ENCODE peak calls at places on chromosomes 11 and 22, in seven cellular contexts. One of them, this sample, is unnamed. For H3K4me1, the result is how much of the 10 kb centered on the place peaks cover.

GRCh38 chr11:124086447-124086846 is 28.8 kb upstream of the VWA5A start:
- DNase-seq in lung: no peak
- DNase-seq in pancreas: no peak
- DNase-seq in H9: no peak
- DNase-seq in DND-41: no peak
- DNase-seq in astrocyte: no peak
- DNase-seq in cardiac muscle cell: no peak
- DNase-seq in this sample: no peak

GRCh38 chr11:125451400-125452124 is 44.5 kb downstream of the FEZ1 start:
- DNase-seq in lung: no peak
- DNase-seq in pancreas: no peak
- DNase-seq in H9: peak
- DNase-seq in DND-41: no peak
- DNase-seq in astrocyte: no peak
- DNase-seq in cardiac muscle cell: peak
- DNase-seq in this sample: peak

GRCh38 chr11:112730591-112730990 is 230.6 kb upstream of the NCAM1 start:
- DNase-seq in lung: no peak
- DNase-seq in pancreas: no peak
- DNase-seq in H9: no peak
- DNase-seq in DND-41: no peak
- DNase-seq in astrocyte: no peak
- DNase-seq in cardiac muscle cell: no peak
- DNase-seq in this sample: no peak

GRCh38 chr11:10909141-10909883 is 51.5 kb upstream of the ZBED5 start:
- DNase-seq in lung: no peak
- DNase-seq in pancreas: no peak
- DNase-seq in H9: no peak
- DNase-seq in DND-41: no peak
- DNase-seq in astrocyte: peak
- DNase-seq in cardiac muscle cell: peak
- DNase-seq in this sample: no peak

GRCh38 chr22:44200855-44201550 is 20.3 kb downstream of the PARVG start:
- DNase-seq in lung: no peak
- DNase-seq in pancreas: no peak
- DNase-seq in H9: no peak
- DNase-seq in DND-41: peak
- DNase-seq in astrocyte: no peak
- DNase-seq in cardiac muscle cell: peak
- DNase-seq in this sample: no peak

GRCh38 chr11:128448981-128449713 is 138.2 kb downstream of the ETS1 start:
- DNase-seq in lung: no peak
- DNase-seq in pancreas: no peak
- DNase-seq in H9: no peak
- DNase-seq in DND-41: no peak
- DNase-seq in astrocyte: peak
- DNase-seq in cardiac muscle cell: peak
- DNase-seq in this sample: no peak

GRCh38 chr11:8726395-8726794 is 43.8 kb downstream of the RPL27A start:
- DNase-seq in lung: no peak
- DNase-seq in pancreas: no peak
- DNase-seq in H9: no peak
- DNase-seq in DND-41: no peak
- DNase-seq in astrocyte: no peak
- DNase-seq in cardiac muscle cell: no peak
- DNase-seq in this sample: no peak

GRCh38 chr11:16840951-16841350 is 102.5 kb downstream of the C11orf58 start:
- DNase-seq in lung: no peak
- DNase-seq in pancreas: no peak
- DNase-seq in H9: no peak
- DNase-seq in DND-41: no peak
- DNase-seq in astrocyte: no peak
- DNase-seq in cardiac muscle cell: no peak
- DNase-seq in this sample: no peak

GRCh38 chr11:130121430-130121978 is 38.1 kb upstream of the ST14 start:
- DNase-seq in lung: no peak
- DNase-seq in pancreas: no peak
- DNase-seq in H9: no peak
- DNase-seq in DND-41: no peak
- DNase-seq in astrocyte: peak
- DNase-seq in cardiac muscle cell: peak
- DNase-seq in this sample: no peak

GRCh38 chr22:27435839-27436581 is 365.5 kb downstream of the MN1 start:
- DNase-seq in lung: peak
- DNase-seq in pancreas: no peak
- DNase-seq in H9: no peak
- DNase-seq in DND-41: no peak
- DNase-seq in astrocyte: peak
- DNase-seq in cardiac muscle cell: peak
- DNase-seq in this sample: no peak

GRCh38 chr11:85898456-85898855 is 43.3 kb downstream of the CCDC83 start:
- DNase-seq in lung: no peak
- DNase-seq in pancreas: no peak
- DNase-seq in H9: no peak
- DNase-seq in DND-41: no peak
- DNase-seq in astrocyte: no peak
- DNase-seq in cardiac muscle cell: peak
- DNase-seq in this sample: no peak

GRCh38 chr11:66550887-66551286 is 4.2 kb downstream of the ACTN3 start:
- DNase-seq in lung: no peak
- DNase-seq in pancreas: no peak
- DNase-seq in H9: no peak
- DNase-seq in DND-41: no peak
- DNase-seq in astrocyte: no peak
- DNase-seq in cardiac muscle cell: no peak
- DNase-seq in this sample: no peak

GRCh38 chr11:116386118-116386699 is 386.6 kb downstream of the BUD13 start:
- DNase-seq in lung: no peak
- DNase-seq in pancreas: no peak
- DNase-seq in H9: no peak
- DNase-seq in DND-41: no peak
- DNase-seq in astrocyte: no peak
- DNase-seq in cardiac muscle cell: no peak
- DNase-seq in this sample: no peak

GRCh38 chr22:26330971-26331625 is 98.0 kb upstream of the ASPHD2 start:
- DNase-seq in lung: peak
- DNase-seq in pancreas: peak
- DNase-seq in H9: peak
- DNase-seq in DND-41: peak
- DNase-seq in astrocyte: no peak
- DNase-seq in cardiac muscle cell: peak
- DNase-seq in this sample: no peak

GRCh38 chr22:25202290-25202921 is 2.7 kb downstream of the CRYBB3 start:
- DNase-seq in lung: peak
- DNase-seq in pancreas: peak
- DNase-seq in H9: peak
- DNase-seq in DND-41: peak
- DNase-seq in astrocyte: peak
- DNase-seq in cardiac muscle cell: peak
- DNase-seq in this sample: no peak

GRCh38 chr11:81585534-81585933 is 1148.1 kb downstream of the FAM181B start:
- DNase-seq in lung: no peak
- DNase-seq in pancreas: no peak
- DNase-seq in H9: no peak
- DNase-seq in DND-41: no peak
- DNase-seq in astrocyte: no peak
- DNase-seq in cardiac muscle cell: no peak
- DNase-seq in this sample: no peak

GRCh38 chr11:123429336-123429735 is 733 bp upstream of the GRAMD1B start:
- DNase-seq in lung: no peak
- DNase-seq in pancreas: no peak
- DNase-seq in H9: no peak
- DNase-seq in DND-41: no peak
- DNase-seq in astrocyte: peak
- DNase-seq in cardiac muscle cell: no peak
- DNase-seq in this sample: no peak

DNA sequence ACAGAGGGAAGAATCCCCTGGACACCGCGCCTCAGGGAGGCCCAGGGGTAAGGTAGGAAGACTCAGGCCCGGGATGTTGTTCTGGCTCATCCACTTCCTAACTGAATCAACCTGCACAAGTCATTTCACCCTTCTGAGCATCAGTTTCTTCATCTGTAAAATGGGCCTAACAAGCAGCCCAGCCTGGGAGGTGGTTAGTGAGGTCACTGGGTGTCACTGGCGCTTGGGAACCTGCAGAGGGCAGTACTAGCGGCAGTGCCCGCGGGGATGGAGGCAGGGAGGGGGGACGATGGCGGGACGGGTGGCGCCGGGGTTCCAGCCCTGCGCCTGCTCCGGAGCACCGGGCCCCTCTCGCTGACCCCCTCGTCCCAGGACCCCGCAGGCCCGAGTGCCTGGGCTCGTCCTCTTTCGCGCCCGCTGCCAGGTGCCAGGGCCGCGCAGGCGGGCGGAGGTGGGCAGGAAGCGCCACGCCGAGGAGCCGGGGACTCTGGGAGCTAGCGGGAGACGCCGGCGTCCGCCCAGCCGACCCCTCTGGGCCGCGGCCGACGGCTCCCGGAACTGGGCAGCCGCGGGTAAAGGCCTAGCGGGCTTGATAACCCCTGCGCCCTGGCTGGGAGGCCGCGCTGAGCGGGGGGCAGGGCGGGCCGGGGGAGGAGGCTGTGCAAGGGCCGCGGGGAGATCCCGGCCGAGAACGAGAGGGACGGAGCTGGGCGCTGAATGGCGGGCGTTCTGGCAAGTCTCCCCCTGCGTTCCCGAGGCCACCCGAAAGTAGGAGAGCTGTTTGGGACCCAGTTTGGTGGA is at the start of gene NLRX1:
- DNase-seq in lung: peak
- DNase-seq in pancreas: peak
- DNase-seq in H9: peak
- DNase-seq in DND-41: peak
- DNase-seq in astrocyte: peak
- DNase-seq in cardiac muscle cell: peak
- DNase-seq in this sample: no peak
- TF ChIP-seq CTCF in lung: peak
- TF ChIP-seq CTCF in pancreas: peak
- TF ChIP-seq CTCF in H9: peak
- TF ChIP-seq CTCF in DND-41: peak
- TF ChIP-seq CTCF in astrocyte: peak
- TF ChIP-seq CTCF in cardiac muscle cell: peak
- TF ChIP-seq CTCF in this sample: peak

GRCh38 chr11:44775366-44776356 is 48.9 kb downstream of the TSPAN18 start:
- DNase-seq in lung: peak
- DNase-seq in pancreas: peak
- DNase-seq in H9: peak
- DNase-seq in DND-41: peak
- DNase-seq in astrocyte: no peak
- DNase-seq in cardiac muscle cell: peak
- DNase-seq in this sample: no peak

GRCh38 chr11:44774131-44774530 is 47.4 kb downstream of the TSPAN18 start:
- DNase-seq in lung: no peak
- DNase-seq in pancreas: peak
- DNase-seq in H9: peak
- DNase-seq in DND-41: no peak
- DNase-seq in astrocyte: no peak
- DNase-seq in cardiac muscle cell: no peak
- DNase-seq in this sample: no peak

GRCh38 chr11:44773351-44773965 is 46.7 kb downstream of the TSPAN18 start:
- DNase-seq in lung: no peak
- DNase-seq in pancreas: no peak
- DNase-seq in H9: peak
- DNase-seq in DND-41: no peak
- DNase-seq in astrocyte: no peak
- DNase-seq in cardiac muscle cell: no peak
- DNase-seq in this sample: no peak

GRCh38 chr11:44776840-44777536 is 50.2 kb downstream of the TSPAN18 start:
- DNase-seq in lung: no peak
- DNase-seq in pancreas: no peak
- DNase-seq in H9: peak
- DNase-seq in DND-41: no peak
- DNase-seq in astrocyte: no peak
- DNase-seq in cardiac muscle cell: no peak
- DNase-seq in this sample: no peak

DNA sequence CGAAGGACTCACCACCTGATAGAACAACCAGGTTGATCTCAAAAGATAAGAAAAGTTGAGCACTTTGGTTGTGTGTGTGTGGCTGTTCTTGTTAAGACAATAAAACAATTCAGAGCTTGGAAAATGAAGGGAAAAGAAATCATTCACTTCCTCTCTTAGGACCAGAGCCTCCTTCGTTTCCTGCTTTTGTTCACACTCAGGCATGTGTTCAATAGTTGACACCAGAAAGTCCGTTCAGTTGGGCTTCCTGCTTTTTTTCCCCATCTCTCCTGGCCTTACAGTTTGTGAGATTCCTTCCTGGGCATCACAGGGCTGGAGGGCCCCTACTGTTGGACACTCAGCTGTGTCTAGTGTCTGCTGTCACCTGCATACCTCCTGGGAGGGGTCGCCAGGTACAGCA is 48.0 kb downstream of the TSPAN18 start:
- DNase-seq in lung: no peak
- DNase-seq in pancreas: peak
- DNase-seq in H9: no peak
- DNase-seq in DND-41: no peak
- DNase-seq in astrocyte: no peak
- DNase-seq in cardiac muscle cell: no peak
- DNase-seq in this sample: no peak
- H3K27ac ChIP-seq in lung: peak
- H3K27ac ChIP-seq in pancreas: no peak
- H3K27ac ChIP-seq in H9: no peak
- H3K27ac ChIP-seq in DND-41: no peak
- H3K27ac ChIP-seq in astrocyte: no peak
- H3K27ac ChIP-seq in cardiac muscle cell: peak
- H3K27ac ChIP-seq in this sample: peak

DNA sequence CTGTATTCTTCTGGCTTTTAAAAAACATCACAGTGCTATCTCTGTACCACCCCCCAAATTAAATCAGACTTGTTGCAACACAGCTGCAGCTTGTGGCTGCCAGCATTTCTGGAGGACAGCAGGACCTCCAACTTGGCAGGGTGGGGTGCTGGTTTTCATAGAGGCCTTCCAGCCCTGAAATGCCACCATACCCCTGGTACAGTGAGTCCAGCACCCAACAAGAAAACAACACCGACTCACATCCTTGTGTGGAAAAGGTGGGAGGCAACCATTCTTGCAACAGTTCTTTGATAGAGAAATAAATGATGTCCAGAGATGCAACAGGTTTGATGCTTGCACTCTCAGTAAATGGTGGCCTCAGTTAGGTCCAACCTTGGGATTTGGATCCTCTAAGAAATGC is 96.0 kb downstream of the ABTB2 start:
- DNase-seq in lung: no peak
- DNase-seq in pancreas: no peak
- DNase-seq in H9: no peak
- DNase-seq in DND-41: no peak
- DNase-seq in astrocyte: no peak
- DNase-seq in cardiac muscle cell: no peak
- DNase-seq in this sample: no peak
- H3K4me1 ChIP-seq in lung: under half
- H3K4me1 ChIP-seq in pancreas: under half
- H3K4me1 ChIP-seq in H9: under half
- H3K4me1 ChIP-seq in DND-41: under half
- H3K4me1 ChIP-seq in astrocyte: under half
- H3K4me1 ChIP-seq in cardiac muscle cell: under half
- H3K4me1 ChIP-seq in this sample: under half

DNA sequence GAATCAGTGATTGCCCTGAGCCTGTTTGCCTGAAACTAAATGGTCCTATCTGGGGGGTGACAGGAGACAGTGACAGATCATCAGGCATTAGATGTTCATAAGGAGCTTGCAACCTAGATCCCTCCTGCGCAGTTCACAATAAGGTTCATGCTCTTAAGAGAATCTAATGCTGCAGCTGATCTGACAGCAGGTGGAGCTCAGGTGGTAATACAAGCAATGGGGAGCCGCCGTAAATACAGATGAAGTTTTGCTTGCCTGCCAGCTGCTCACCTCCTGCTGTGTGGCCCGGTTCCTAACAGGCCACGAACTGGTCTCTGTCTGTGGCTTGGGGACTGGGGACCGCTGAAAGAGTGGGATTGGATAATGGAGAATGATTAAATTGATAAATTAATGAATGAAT is 14.0 kb downstream of the NOX4 start:
- DNase-seq in lung: no peak
- DNase-seq in pancreas: no peak
- DNase-seq in H9: peak
- DNase-seq in DND-41: no peak
- DNase-seq in astrocyte: no peak
- DNase-seq in cardiac muscle cell: no peak
- DNase-seq in this sample: no peak
- TF ChIP-seq CTCF in lung: no peak
- TF ChIP-seq CTCF in pancreas: no peak
- TF ChIP-seq CTCF in H9: peak
- TF ChIP-seq CTCF in DND-41: no peak
- TF ChIP-seq CTCF in astrocyte: no peak
- TF ChIP-seq CTCF in cardiac muscle cell: no peak
- TF ChIP-seq CTCF in this sample: no peak

This sample was measured in vagina.